ENCODE peak calls at places on chromosomes 2 and 18, in seven cellular contexts. A is GM12878, D is K562, G is HepG2, Q is SK-N-SH, F is H1, I is HCT116. Z is an unnamed sample.

GRCh38 chr18:4672152-4672551 is 217.0 kb upstream of the DLGAP1 start:
- DNase-seq in A (peak; percentile 9), D (no peak), G (no peak), Q (no peak), F (no peak), I (no peak), Z (no peak)

GRCh38 chr2:157628282-157628531 is 457 bp downstream of the ACVR1C start:
- DNase-seq in A (no peak), D (no peak), G (no peak), Q (no peak), F (no peak), I (no peak), Z (no peak)

GRCh38 chr2:186575302-186575701 is 14.6 kb upstream of the ITGAV start:
- DNase-seq in A (no peak), D (peak; percentile 62), G (peak; percentile 94), Q (peak; percentile 41), F (no peak), I (peak; percentile 83), Z (no peak)

GRCh38 chr2:161373939-161374338 is 42.2 kb upstream of the TBR1 start:
- DNase-seq in A (no peak), D (no peak), G (no peak), Q (no peak), F (no peak), I (no peak), Z (no peak)

GRCh38 chr2:98656800-98657199 is 48.4 kb downstream of the UNC50 start:
- DNase-seq in A (no peak), D (no peak), G (no peak), Q (no peak), F (no peak), I (no peak), Z (no peak)

GRCh38 chr2:6213056-6213780 is 521.0 kb downstream of the SOX11 start:
- DNase-seq in A (no peak), D (no peak), G (no peak), Q (no peak), F (no peak), I (no peak), Z (no peak)

GRCh38 chr2:234374671-234375245 is 122.1 kb downstream of the ARL4C start:
- DNase-seq in A (no peak), D (no peak), G (no peak), Q (no peak), F (no peak), I (no peak), Z (no peak)

GRCh38 chr2:28102455-28102874 is 211.9 kb downstream of the BABAM2 start:
- DNase-seq in A (no peak), D (no peak), G (no peak), Q (no peak), F (no peak), I (no peak), Z (no peak)

GRCh38 chr2:214128040-214128439 is 282.8 kb upstream of the VWC2L start:
- DNase-seq in A (no peak), D (no peak), G (no peak), Q (no peak), F (no peak), I (no peak), Z (no peak)

GRCh38 chr2:218540015-218540414 is 28.1 kb downstream of the USP37 start:
- DNase-seq in A (no peak), D (no peak), G (no peak), Q (no peak), F (no peak), I (no peak), Z (no peak)

DNA sequence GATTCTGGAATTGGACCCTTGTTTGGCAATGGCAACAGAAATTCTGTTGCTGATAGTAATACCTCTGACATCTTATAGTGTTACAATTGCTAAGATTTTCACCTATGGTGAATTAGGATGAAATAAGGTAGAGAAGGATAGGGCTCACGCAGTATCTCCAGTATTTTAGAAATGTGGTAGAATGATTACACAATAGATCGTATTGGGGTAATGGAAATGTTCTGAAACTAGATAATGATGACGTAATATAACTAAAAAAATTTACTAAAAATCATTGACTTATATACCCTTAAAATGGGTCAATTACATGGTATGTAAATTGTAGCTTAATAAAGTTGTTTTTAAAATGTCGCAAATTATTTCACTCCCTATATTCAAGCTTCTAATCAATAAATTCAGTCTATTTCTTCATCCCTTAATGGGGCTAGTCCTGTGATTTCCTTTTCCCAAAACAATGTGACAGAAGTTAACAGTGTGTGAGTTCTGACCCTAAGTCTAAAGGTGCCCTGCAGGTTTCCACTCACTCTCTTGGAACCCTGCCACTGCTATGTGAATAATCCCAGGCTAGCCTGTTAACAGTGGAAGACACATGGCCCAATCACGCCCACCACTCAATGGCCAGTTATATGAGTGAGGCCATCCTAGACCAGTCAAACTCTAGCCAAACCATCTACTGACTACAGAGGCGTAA is 31.2 kb downstream of the USP37 start:
- DNase-seq in A (no peak), D (no peak), G (no peak), Q (no peak), F (no peak), I (no peak), Z (no peak)
- TF ChIP-seq JUND in A (no peak), D (no peak), G (no peak), Q (no peak), F (no peak), I (no peak), Z (no peak)

GRCh38 chr18:832085-832681 is 20.1 kb upstream of the YES1 start:
- DNase-seq in A (no peak), D (peak; percentile 71), G (peak; percentile 91), Q (no peak), F (peak; percentile 62), I (peak; percentile 29), Z (peak; percentile 61)
- TF ChIP-seq JUND in A (no peak), D (peak; percentile 39), G (no peak), Q (no peak), F (no peak), I (no peak), Z (no peak)

DNA sequence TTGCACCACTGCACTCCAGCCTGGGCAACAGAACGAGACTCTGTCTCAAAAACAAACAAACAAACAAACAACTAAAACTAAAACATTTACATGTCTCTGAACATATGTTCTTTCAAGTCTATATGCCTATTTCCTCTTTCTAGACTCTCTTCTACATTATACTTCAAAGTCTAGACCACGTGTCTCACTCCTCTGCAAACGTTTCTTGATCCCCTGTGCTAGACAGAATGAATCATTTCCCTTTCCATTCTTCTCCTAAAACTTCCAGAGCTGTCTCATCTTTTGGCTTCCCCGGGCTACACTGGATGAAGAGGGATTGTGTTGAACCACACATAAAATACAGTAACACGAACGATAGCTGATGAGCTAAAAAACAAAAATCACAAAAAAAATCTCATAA is 67.1 kb downstream of the BAZ2B start:
- DNase-seq in A (no peak), D (no peak), G (no peak), Q (no peak), F (no peak), I (no peak), Z (no peak)
- TF ChIP-seq JUND in A (no peak), D (no peak), G (no peak), Q (no peak), F (no peak), I (no peak), Z (no peak)

GRCh38 chr2:223642496-223642895 is 40.3 kb upstream of the SCG2 start:
- DNase-seq in A (no peak), D (no peak), G (no peak), Q (no peak), F (no peak), I (no peak), Z (no peak)

GRCh38 chr2:223644116-223644515 is 42.0 kb upstream of the SCG2 start:
- DNase-seq in A (no peak), D (no peak), G (no peak), Q (no peak), F (no peak), I (no peak), Z (no peak)

GRCh38 chr2:223643310-223643709 is 41.1 kb upstream of the SCG2 start:
- DNase-seq in A (no peak), D (no peak), G (no peak), Q (no peak), F (no peak), I (no peak), Z (peak; percentile 70)

GRCh38 chr2:223635080-223635479 is 32.9 kb upstream of the SCG2 start:
- DNase-seq in A (no peak), D (no peak), G (no peak), Q (no peak), F (no peak), I (no peak), Z (no peak)

DNA sequence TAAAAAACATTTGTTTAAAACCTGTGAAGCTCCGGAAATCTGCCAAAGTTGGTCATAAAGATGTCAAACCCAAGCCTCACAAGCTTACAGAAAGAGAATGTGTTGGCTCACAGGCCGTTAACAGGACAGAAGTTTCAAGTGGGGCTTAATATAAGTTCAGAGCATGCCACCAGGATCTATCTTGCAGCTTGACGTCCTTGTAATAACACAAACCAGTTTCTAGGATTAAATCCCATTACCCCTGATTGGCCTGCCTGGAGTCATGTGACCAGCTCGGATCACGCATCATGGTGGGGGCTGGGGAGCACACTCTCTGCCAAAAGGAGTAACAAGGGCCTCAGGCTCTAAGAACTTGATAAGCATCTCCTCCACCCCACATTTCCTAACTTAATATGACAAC is 38.9 kb upstream of the SCG2 start:
- DNase-seq in A (no peak), D (peak; percentile 31), G (no peak), Q (peak; percentile 14), F (no peak), I (no peak), Z (peak; percentile 9)
- TF ChIP-seq JUND in A (no peak), D (no peak), G (no peak), Q (no peak), F (no peak), I (no peak), Z (no peak)

GRCh38 chr2:63538409-63538808 is 49.9 kb downstream of the WDPCP start:
- DNase-seq in A (no peak), D (no peak), G (no peak), Q (no peak), F (no peak), I (no peak), Z (no peak)

GRCh38 chr2:63539416-63540162 is 48.7 kb downstream of the WDPCP start:
- DNase-seq in A (no peak), D (no peak), G (no peak), Q (no peak), F (no peak), I (no peak), Z (no peak)

GRCh38 chr2:63545023-63545422 is 43.3 kb downstream of the WDPCP start:
- DNase-seq in A (no peak), D (no peak), G (no peak), Q (no peak), F (no peak), I (no peak), Z (no peak)

DNA sequence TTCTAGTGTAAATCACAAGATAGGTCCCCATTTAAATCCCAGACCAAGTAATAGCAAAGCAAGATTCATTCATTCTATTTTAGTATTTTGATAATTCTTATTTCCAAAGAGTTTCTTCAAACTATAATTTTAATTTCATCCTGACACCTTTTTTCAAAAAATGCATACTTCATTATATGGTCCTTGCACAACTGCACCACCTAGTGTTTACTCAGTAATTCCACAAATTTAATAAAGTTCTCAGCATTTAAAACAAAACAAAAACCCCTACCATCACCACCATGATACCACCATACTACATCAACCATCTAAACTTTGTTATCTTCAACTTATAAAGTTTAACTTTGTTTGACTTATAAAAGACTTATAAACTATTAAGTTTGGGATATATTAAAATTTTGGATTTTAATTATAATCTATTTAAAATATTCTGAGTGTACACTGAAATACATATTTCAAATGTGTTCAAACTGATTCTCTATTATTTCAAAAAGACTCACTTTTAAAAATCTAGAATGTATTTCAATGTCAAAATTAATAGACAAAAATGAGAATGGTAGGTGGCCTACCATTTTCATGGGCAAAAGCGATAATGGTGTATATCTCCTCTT is 44.2 kb downstream of the WDPCP start:
- DNase-seq in A (no peak), D (no peak), G (no peak), Q (peak; percentile 30), F (no peak), I (no peak), Z (no peak)
- TF ChIP-seq JUND in A (no peak), D (no peak), G (no peak), Q (no peak), F (no peak), I (no peak), Z (no peak)

GRCh38 chr2:55556809-55557208 is 37.3 kb downstream of the CFAP36 start:
- DNase-seq in A (no peak), D (no peak), G (no peak), Q (no peak), F (no peak), I (no peak), Z (no peak)
- TF ChIP-seq JUND in A (no peak), D (no peak), G (no peak), Q (no peak), F (no peak), I (no peak), Z (no peak)